ENCODE peak calls at places on chromosomes 12 and 14, in nine cellular contexts. C is neuronal stem cell; R is fibroblast of lung; M is astrocyte; J is IMR-90; Z is RWPE1; U is CD4-positive, alpha-beta T cell; T is hepatocyte; S is lower lobe of right lung. E is an unnamed sample.

GRCh38 chr12:76856018-76856644 is 22.7 kb downstream of the CSRP2 start:
- DNase-seq in C (no peak), R (no peak), M (no peak), J (no peak), Z (no peak), U (no peak), T (no peak), S (no peak), E (no peak)

GRCh38 chr12:19712041-19712440 is 272.7 kb downstream of the AEBP2 start:
- DNase-seq in C (no peak), R (peak; percentile 94), M (peak; percentile 93), J (peak; percentile 94), Z (peak; percentile 60), U (no peak), T (no peak), S (no peak), E (no peak)

GRCh38 chr12:93122569-93123091 is 193.5 kb upstream of the EEA1 start:
- DNase-seq in C (no peak), R (no peak), M (no peak), J (no peak), Z (peak; percentile 88), U (no peak), T (peak; percentile 75), S (peak; percentile 60), E (no peak)

GRCh38 chr12:104736307-104736706 is 221.8 kb downstream of the SLC41A2 start:
- DNase-seq in C (no peak), R (peak; percentile 70), M (peak; percentile 56), J (peak; percentile 53), Z (no peak), U (no peak), T (peak; percentile 70), S (no peak), E (peak; percentile 28)

GRCh38 chr14:81459421-81459820 is 59.3 kb upstream of the STON2 start:
- DNase-seq in C (no peak), R (no peak), M (no peak), J (no peak), Z (no peak), U (no peak), T (no peak), S (no peak), E (no peak)

GRCh38 chr12:57549909-57550627 is at the start of gene KIF5A:
- DNase-seq in C (peak; percentile 53), R (peak; percentile 24), M (no peak), J (no peak), Z (peak; percentile 20), U (peak; percentile 36), T (peak; percentile 61), S (peak; percentile 56), E (no peak)

GRCh38 chr12:112130461-112130998 is 5.2 kb downstream of the TRAFD1 start:
- DNase-seq in C (no peak), R (no peak), M (no peak), J (peak; percentile 36), Z (no peak), U (no peak), T (peak; percentile 46), S (no peak), E (peak; percentile 83)

GRCh38 chr12:75754698-75755097 is 243.3 kb upstream of the KRR1 start:
- DNase-seq in C (no peak), R (peak; percentile 60), M (peak; percentile 56), J (peak; percentile 28), Z (no peak), U (no peak), T (no peak), S (no peak), E (no peak)

GRCh38 chr12:74337951-74338350 is 199.7 kb upstream of the ATXN7L3B start:
- DNase-seq in C (no peak), R (peak; percentile 81), M (peak; percentile 76), J (peak; percentile 64), Z (peak; percentile 30), U (no peak), T (no peak), S (no peak), E (no peak)

GRCh38 chr14:57189070-57189469 is 79.6 kb downstream of the EXOC5 start:
- DNase-seq in C (no peak), R (peak; percentile 3), M (no peak), J (peak; percentile 11), Z (peak; percentile 10), U (no peak), T (peak; percentile 38), S (no peak), E (peak; percentile 68)

GRCh38 chr12:21764950-21765349 is 9.6 kb downstream of the KCNJ8 start:
- DNase-seq in C (no peak), R (no peak), M (no peak), J (no peak), Z (no peak), U (no peak), T (no peak), S (no peak), E (no peak)

GRCh38 chr12:93507151-93507550 is 39.8 kb downstream of the MRPL42 start:
- DNase-seq in C (no peak), R (no peak), M (no peak), J (no peak), Z (no peak), U (no peak), T (no peak), S (no peak), E (no peak)

GRCh38 chr14:94213021-94213420 is 38.9 kb downstream of the PPP4R4 start:
- DNase-seq in C (no peak), R (peak; percentile 79), M (peak; percentile 77), J (peak; percentile 34), Z (peak; percentile 57), U (no peak), T (no peak), S (no peak), E (no peak)

GRCh38 chr12:7642876-7643309 is 22.8 kb downstream of the APOBEC1 start:
- DNase-seq in C (no peak), R (peak; percentile 1), M (no peak), J (no peak), Z (no peak), U (no peak), T (no peak), S (no peak), E (no peak)

GRCh38 chr14:92224348-92224954 is 98.5 kb upstream of the SLC24A4 start:
- DNase-seq in C (no peak), R (no peak), M (no peak), J (peak; percentile 29), Z (no peak), U (no peak), T (no peak), S (no peak), E (no peak)

GRCh38 chr14:25246751-25247150 is 196.8 kb upstream of the STXBP6 start:
- DNase-seq in C (no peak), R (no peak), M (no peak), J (no peak), Z (no peak), U (no peak), T (no peak), S (no peak), E (no peak)

GRCh38 chr14:92426237-92426636 is 87.3 kb upstream of the RIN3 start:
- DNase-seq in C (no peak), R (peak; percentile 87), M (peak; percentile 83), J (peak; percentile 50), Z (no peak), U (no peak), T (no peak), S (no peak), E (no peak)

GRCh38 chr12:5620896-5621295 is 189.0 kb downstream of the NTF3 start:
- DNase-seq in C (no peak), R (no peak), M (no peak), J (no peak), Z (no peak), U (no peak), T (no peak), S (no peak), E (no peak)

DNA sequence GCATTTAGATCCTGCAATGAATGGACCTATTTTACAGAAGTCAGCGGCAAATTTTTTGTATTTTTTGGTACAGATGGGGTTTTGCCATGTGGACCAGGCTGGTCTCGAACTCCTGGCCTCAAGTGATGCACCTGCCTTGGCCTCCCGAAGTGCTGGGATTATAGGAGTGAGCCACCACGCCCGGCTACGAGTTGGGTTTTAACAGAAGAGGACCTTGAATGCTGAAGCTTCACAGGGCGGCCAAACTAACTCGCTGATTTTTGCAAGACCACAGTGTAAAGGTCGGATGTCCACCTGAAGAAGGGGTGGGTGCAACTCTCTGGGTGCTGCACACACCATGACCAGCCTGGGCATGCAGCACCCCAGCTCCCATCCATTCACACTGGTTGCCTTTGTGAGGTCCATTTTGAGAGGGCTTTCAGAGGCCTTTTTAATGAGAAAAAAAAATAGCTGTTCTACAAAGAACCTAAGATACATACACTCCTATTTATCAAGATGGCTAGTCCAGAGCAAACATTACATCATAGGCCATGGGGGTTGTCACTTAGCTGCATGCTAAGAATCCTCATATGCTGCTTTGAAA is 21.6 kb upstream of the CDK2AP1 start:
- DNase-seq in C (no peak), R (no peak), M (no peak), J (no peak), Z (no peak), U (no peak), T (peak; percentile 38), S (no peak), E (no peak)
- H3K27ac ChIP-seq in C (no peak overlapping the region), R (no peak overlapping the region), M (no peak overlapping the region), J (no peak overlapping the region), Z (no peak overlapping the region), U (no peak overlapping the region), T (peak overlapping the region; percentile 17), S (no peak overlapping the region), E (no peak overlapping the region)

GRCh38 chr14:103137721-103138482 is 14.6 kb downstream of the TNFAIP2 start:
- DNase-seq in C (no peak), R (no peak), M (no peak), J (no peak), Z (no peak), U (no peak), T (no peak), S (peak; percentile 65), E (no peak)
- H3K27ac ChIP-seq in C (no peak overlapping the region), R (no peak overlapping the region), M (no peak overlapping the region), J (no peak overlapping the region), Z (peak overlapping the region; percentile 74), U (no peak overlapping the region), T (peak overlapping the region; percentile 71), S (peak overlapping the region; percentile 5), E (no peak overlapping the region)

DNA sequence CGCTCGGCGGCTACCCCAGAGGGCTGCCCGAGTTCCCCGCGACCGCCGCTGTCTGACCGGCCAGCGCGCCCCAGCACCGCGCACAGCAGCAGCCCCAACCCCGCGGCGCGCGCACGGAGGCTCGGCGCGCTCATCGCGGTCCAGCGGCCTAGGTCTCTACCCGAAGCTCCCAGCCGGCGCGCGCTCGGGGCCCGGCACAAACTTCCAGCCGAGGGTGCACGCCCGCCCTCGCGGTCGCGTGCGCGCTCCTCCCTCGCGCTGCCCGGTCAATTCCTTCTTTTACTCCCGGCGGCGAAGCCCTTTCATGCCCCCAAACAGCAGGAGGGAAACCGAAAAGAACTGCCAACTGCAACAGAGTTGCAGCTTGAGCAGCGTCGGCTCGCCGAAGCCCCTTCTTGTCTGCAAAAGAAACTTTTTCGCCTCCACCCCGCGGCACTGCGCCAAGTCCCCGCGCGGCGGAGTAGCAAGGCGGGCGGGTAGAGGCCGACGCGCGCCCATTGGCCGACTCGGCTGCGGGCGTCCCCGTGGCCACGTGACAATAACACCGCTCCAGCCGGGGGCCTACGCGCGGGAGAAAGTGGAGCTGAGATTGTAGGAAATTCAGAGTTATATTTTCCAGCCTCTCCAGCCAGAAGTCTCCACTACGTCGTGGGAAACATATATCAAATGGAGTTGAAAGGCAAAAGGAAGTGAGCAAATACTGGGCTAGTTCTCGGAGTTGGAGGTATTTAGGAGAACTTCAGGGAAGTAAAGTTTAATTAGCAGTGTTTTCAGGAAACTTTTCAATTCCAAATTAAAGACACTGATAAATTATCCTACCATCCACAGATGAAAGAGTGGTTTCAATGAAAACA is at the start of gene LRIG3:
- DNase-seq in C (peak; percentile 85), R (peak; percentile 93), M (peak; percentile 87), J (peak; percentile 89), Z (peak; percentile 87), U (no peak), T (peak; percentile 96), S (peak; percentile 89), E (no peak)
- H3K27ac ChIP-seq in C (peak within 1 kb of the TSS; percentile 94), R (peak within 1 kb of the TSS; percentile 48), M (peak within 1 kb of the TSS; percentile 87), J (peak within 1 kb of the TSS; percentile 98), Z (peak within 1 kb of the TSS; percentile 98), U (no peak within 1 kb of the TSS), T (peak within 1 kb of the TSS; percentile 94), S (peak within 1 kb of the TSS; percentile 93), E (peak within 1 kb of the TSS; percentile 98)

GRCh38 chr14:23916446-23916845 is 37.1 kb upstream of the DHRS4 start:
- DNase-seq in C (no peak), R (no peak), M (no peak), J (no peak), Z (no peak), U (no peak), T (no peak), S (no peak), E (no peak)
- H3K27ac ChIP-seq in C (no peak overlapping the region), R (no peak overlapping the region), M (no peak overlapping the region), J (no peak overlapping the region), Z (no peak overlapping the region), U (no peak overlapping the region), T (no peak overlapping the region), S (peak overlapping the region; percentile 24), E (no peak overlapping the region)

E was measured in SK-N-MC.